ENCODE peak calls at places on chromosomes 13 and 19, in ten cellular contexts. One of them, this sample, is unnamed.

GRCh38 chr19:53381376-53381775 is 13.6 kb upstream of the ZNF765 start:
- DNase-seq in central memory CD4-positive, alpha-beta T cell: no peak
- DNase-seq in SW 1271: no peak
- DNase-seq in OCI-LY7: no peak
- DNase-seq in stimulated activated CD4-positive, alpha-beta T cell treated with anti-CD3 and anti-CD28 coated beads, Interleukin-4, amount 100 ng/mL, for 24 hours: no peak
- DNase-seq in activated CD4-positive, CD25-positive, alpha-beta regulatory T cell: no peak
- DNase-seq in GM12878: no peak
- DNase-seq in ureter: no peak
- DNase-seq in iris pigment epithelial cell: no peak
- DNase-seq in psoas muscle: no peak
- DNase-seq in this sample: no peak

GRCh38 chr13:101492251-101492910 is 39.9 kb downstream of the ITGBL1 start:
- DNase-seq in psoas muscle: no peak
- DNase-seq in GM12878: no peak
- DNase-seq in central memory CD4-positive, alpha-beta T cell: no peak
- DNase-seq in activated CD4-positive, CD25-positive, alpha-beta regulatory T cell: no peak
- DNase-seq in ureter: no peak
- DNase-seq in iris pigment epithelial cell: peak; percentile 40
- DNase-seq in SW 1271: no peak
- DNase-seq in stimulated activated CD4-positive, alpha-beta T cell treated with anti-CD3 and anti-CD28 coated beads, Interleukin-4, amount 100 ng/mL, for 24 hours: no peak
- DNase-seq in OCI-LY7: no peak
- DNase-seq in this sample: no peak

GRCh38 chr19:51754770-51755169 is 3.1 kb upstream of the FPR1 start:
- DNase-seq in activated CD4-positive, CD25-positive, alpha-beta regulatory T cell: no peak
- DNase-seq in stimulated activated CD4-positive, alpha-beta T cell treated with anti-CD3 and anti-CD28 coated beads, Interleukin-4, amount 100 ng/mL, for 24 hours: no peak
- DNase-seq in GM12878: no peak
- DNase-seq in OCI-LY7: no peak
- DNase-seq in psoas muscle: no peak
- DNase-seq in central memory CD4-positive, alpha-beta T cell: no peak
- DNase-seq in iris pigment epithelial cell: no peak
- DNase-seq in ureter: no peak
- DNase-seq in SW 1271: no peak
- DNase-seq in this sample: no peak

GRCh38 chr19:11656535-11656934 is 59.3 kb downstream of the ZNF627 start:
- DNase-seq in iris pigment epithelial cell: no peak
- DNase-seq in central memory CD4-positive, alpha-beta T cell: no peak
- DNase-seq in ureter: no peak
- DNase-seq in stimulated activated CD4-positive, alpha-beta T cell treated with anti-CD3 and anti-CD28 coated beads, Interleukin-4, amount 100 ng/mL, for 24 hours: no peak
- DNase-seq in OCI-LY7: no peak
- DNase-seq in activated CD4-positive, CD25-positive, alpha-beta regulatory T cell: no peak
- DNase-seq in SW 1271: no peak
- DNase-seq in GM12878: no peak
- DNase-seq in psoas muscle: no peak
- DNase-seq in this sample: no peak

GRCh38 chr19:52189745-52190678 is at the start of gene PPP2R1A:
- DNase-seq in stimulated activated CD4-positive, alpha-beta T cell treated with anti-CD3 and anti-CD28 coated beads, Interleukin-4, amount 100 ng/mL, for 24 hours: peak; percentile 98
- DNase-seq in central memory CD4-positive, alpha-beta T cell: peak; percentile 100
- DNase-seq in GM12878: peak; percentile 100
- DNase-seq in OCI-LY7: peak; percentile 100
- DNase-seq in SW 1271: peak; percentile 98
- DNase-seq in ureter: peak; percentile 91
- DNase-seq in psoas muscle: peak; percentile 100
- DNase-seq in activated CD4-positive, CD25-positive, alpha-beta regulatory T cell: peak; percentile 98
- DNase-seq in iris pigment epithelial cell: peak; percentile 100
- DNase-seq in this sample: peak; percentile 98

GRCh38 chr13:18235172-18235571 is 946.5 kb downstream of the TUBA3C start:
- DNase-seq in stimulated activated CD4-positive, alpha-beta T cell treated with anti-CD3 and anti-CD28 coated beads, Interleukin-4, amount 100 ng/mL, for 24 hours: no peak
- DNase-seq in SW 1271: no peak
- DNase-seq in GM12878: no peak
- DNase-seq in central memory CD4-positive, alpha-beta T cell: no peak
- DNase-seq in psoas muscle: no peak
- DNase-seq in activated CD4-positive, CD25-positive, alpha-beta regulatory T cell: no peak
- DNase-seq in iris pigment epithelial cell: no peak
- DNase-seq in ureter: no peak
- DNase-seq in OCI-LY7: no peak
- DNase-seq in this sample: no peak

GRCh38 chr13:24861617-24862362 is 97.8 kb downstream of the RNF17 start:
- DNase-seq in stimulated activated CD4-positive, alpha-beta T cell treated with anti-CD3 and anti-CD28 coated beads, Interleukin-4, amount 100 ng/mL, for 24 hours: no peak
- DNase-seq in ureter: no peak
- DNase-seq in OCI-LY7: no peak
- DNase-seq in activated CD4-positive, CD25-positive, alpha-beta regulatory T cell: no peak
- DNase-seq in iris pigment epithelial cell: no peak
- DNase-seq in central memory CD4-positive, alpha-beta T cell: no peak
- DNase-seq in psoas muscle: no peak
- DNase-seq in SW 1271: no peak
- DNase-seq in GM12878: no peak
- DNase-seq in this sample: no peak

GRCh38 chr13:27476943-27477681 is 26.7 kb upstream of the MTIF3 start:
- DNase-seq in OCI-LY7: peak; percentile 25
- DNase-seq in activated CD4-positive, CD25-positive, alpha-beta regulatory T cell: no peak
- DNase-seq in psoas muscle: no peak
- DNase-seq in central memory CD4-positive, alpha-beta T cell: no peak
- DNase-seq in stimulated activated CD4-positive, alpha-beta T cell treated with anti-CD3 and anti-CD28 coated beads, Interleukin-4, amount 100 ng/mL, for 24 hours: peak; percentile 8
- DNase-seq in ureter: peak; percentile 50
- DNase-seq in iris pigment epithelial cell: peak; percentile 30
- DNase-seq in SW 1271: no peak
- DNase-seq in GM12878: no peak
- DNase-seq in this sample: no peak

GRCh38 chr13:85230754-85231153 is 568.5 kb downstream of the SLITRK6 start:
- DNase-seq in activated CD4-positive, CD25-positive, alpha-beta regulatory T cell: no peak
- DNase-seq in psoas muscle: no peak
- DNase-seq in iris pigment epithelial cell: peak; percentile 34
- DNase-seq in GM12878: no peak
- DNase-seq in OCI-LY7: no peak
- DNase-seq in stimulated activated CD4-positive, alpha-beta T cell treated with anti-CD3 and anti-CD28 coated beads, Interleukin-4, amount 100 ng/mL, for 24 hours: no peak
- DNase-seq in central memory CD4-positive, alpha-beta T cell: no peak
- DNase-seq in SW 1271: no peak
- DNase-seq in ureter: no peak
- DNase-seq in this sample: no peak

GRCh38 chr13:60838581-60838980 is 441.6 kb downstream of the TDRD3 start:
- DNase-seq in SW 1271: no peak
- DNase-seq in GM12878: no peak
- DNase-seq in central memory CD4-positive, alpha-beta T cell: no peak
- DNase-seq in OCI-LY7: no peak
- DNase-seq in activated CD4-positive, CD25-positive, alpha-beta regulatory T cell: no peak
- DNase-seq in iris pigment epithelial cell: no peak
- DNase-seq in stimulated activated CD4-positive, alpha-beta T cell treated with anti-CD3 and anti-CD28 coated beads, Interleukin-4, amount 100 ng/mL, for 24 hours: no peak
- DNase-seq in ureter: no peak
- DNase-seq in psoas muscle: no peak
- DNase-seq in this sample: no peak

GRCh38 chr19:38506723-38507550 is 73.4 kb downstream of the RYR1 start:
- DNase-seq in psoas muscle: peak; percentile 82
- DNase-seq in central memory CD4-positive, alpha-beta T cell: peak; percentile 84
- DNase-seq in ureter: peak; percentile 84
- DNase-seq in iris pigment epithelial cell: peak; percentile 5
- DNase-seq in activated CD4-positive, CD25-positive, alpha-beta regulatory T cell: peak; percentile 83
- DNase-seq in OCI-LY7: peak; percentile 95
- DNase-seq in GM12878: peak; percentile 63
- DNase-seq in SW 1271: no peak
- DNase-seq in stimulated activated CD4-positive, alpha-beta T cell treated with anti-CD3 and anti-CD28 coated beads, Interleukin-4, amount 100 ng/mL, for 24 hours: peak; percentile 88
- DNase-seq in this sample: no peak

GRCh38 chr13:31965361-31966066 is 66.1 kb upstream of the FRY start:
- DNase-seq in iris pigment epithelial cell: peak; percentile 82
- DNase-seq in stimulated activated CD4-positive, alpha-beta T cell treated with anti-CD3 and anti-CD28 coated beads, Interleukin-4, amount 100 ng/mL, for 24 hours: no peak
- DNase-seq in OCI-LY7: no peak
- DNase-seq in activated CD4-positive, CD25-positive, alpha-beta regulatory T cell: no peak
- DNase-seq in psoas muscle: no peak
- DNase-seq in SW 1271: no peak
- DNase-seq in ureter: no peak
- DNase-seq in GM12878: peak; percentile 84
- DNase-seq in central memory CD4-positive, alpha-beta T cell: peak; percentile 8
- DNase-seq in this sample: no peak

GRCh38 chr13:30464496-30465351 is 1.0 kb downstream of the HMGB1 start:
- DNase-seq in activated CD4-positive, CD25-positive, alpha-beta regulatory T cell: peak; percentile 73
- DNase-seq in ureter: peak; percentile 74
- DNase-seq in stimulated activated CD4-positive, alpha-beta T cell treated with anti-CD3 and anti-CD28 coated beads, Interleukin-4, amount 100 ng/mL, for 24 hours: peak; percentile 83
- DNase-seq in psoas muscle: peak; percentile 78
- DNase-seq in central memory CD4-positive, alpha-beta T cell: peak; percentile 76
- DNase-seq in OCI-LY7: peak; percentile 74
- DNase-seq in GM12878: no peak
- DNase-seq in SW 1271: no peak
- DNase-seq in iris pigment epithelial cell: peak; percentile 79
- DNase-seq in this sample: peak; percentile 86

GRCh38 chr13:25170554-25171107 is 1.5 kb downstream of the AMER2 start:
- DNase-seq in central memory CD4-positive, alpha-beta T cell: no peak
- DNase-seq in stimulated activated CD4-positive, alpha-beta T cell treated with anti-CD3 and anti-CD28 coated beads, Interleukin-4, amount 100 ng/mL, for 24 hours: no peak
- DNase-seq in activated CD4-positive, CD25-positive, alpha-beta regulatory T cell: no peak
- DNase-seq in GM12878: no peak
- DNase-seq in iris pigment epithelial cell: no peak
- DNase-seq in psoas muscle: no peak
- DNase-seq in SW 1271: no peak
- DNase-seq in OCI-LY7: no peak
- DNase-seq in ureter: peak; percentile 28
- DNase-seq in this sample: no peak

GRCh38 chr19:7006305-7006704 is 14.9 kb downstream of the MBD3L2B start:
- DNase-seq in SW 1271: no peak
- DNase-seq in ureter: no peak
- DNase-seq in GM12878: no peak
- DNase-seq in activated CD4-positive, CD25-positive, alpha-beta regulatory T cell: no peak
- DNase-seq in central memory CD4-positive, alpha-beta T cell: no peak
- DNase-seq in psoas muscle: no peak
- DNase-seq in stimulated activated CD4-positive, alpha-beta T cell treated with anti-CD3 and anti-CD28 coated beads, Interleukin-4, amount 100 ng/mL, for 24 hours: no peak
- DNase-seq in iris pigment epithelial cell: no peak
- DNase-seq in OCI-LY7: peak; percentile 6
- DNase-seq in this sample: no peak

GRCh38 chr19:2113436-2114211 is 16.9 kb downstream of the IZUMO4 start:
- DNase-seq in stimulated activated CD4-positive, alpha-beta T cell treated with anti-CD3 and anti-CD28 coated beads, Interleukin-4, amount 100 ng/mL, for 24 hours: no peak
- DNase-seq in activated CD4-positive, CD25-positive, alpha-beta regulatory T cell: no peak
- DNase-seq in central memory CD4-positive, alpha-beta T cell: no peak
- DNase-seq in SW 1271: no peak
- DNase-seq in OCI-LY7: no peak
- DNase-seq in psoas muscle: no peak
- DNase-seq in iris pigment epithelial cell: peak; percentile 22
- DNase-seq in ureter: no peak
- DNase-seq in GM12878: no peak
- DNase-seq in this sample: no peak

GRCh38 chr19:46913852-46914430 is 53.1 kb downstream of the ARHGAP35 start:
- DNase-seq in iris pigment epithelial cell: peak; percentile 53
- DNase-seq in psoas muscle: no peak
- DNase-seq in OCI-LY7: peak; percentile 35
- DNase-seq in activated CD4-positive, CD25-positive, alpha-beta regulatory T cell: no peak
- DNase-seq in stimulated activated CD4-positive, alpha-beta T cell treated with anti-CD3 and anti-CD28 coated beads, Interleukin-4, amount 100 ng/mL, for 24 hours: no peak
- DNase-seq in SW 1271: no peak
- DNase-seq in central memory CD4-positive, alpha-beta T cell: peak; percentile 20
- DNase-seq in GM12878: peak; percentile 16
- DNase-seq in ureter: no peak
- DNase-seq in this sample: no peak

GRCh38 chr19:35222373-35223005 is 6.0 kb downstream of the FAM187B start:
- DNase-seq in central memory CD4-positive, alpha-beta T cell: no peak
- DNase-seq in psoas muscle: no peak
- DNase-seq in activated CD4-positive, CD25-positive, alpha-beta regulatory T cell: no peak
- DNase-seq in stimulated activated CD4-positive, alpha-beta T cell treated with anti-CD3 and anti-CD28 coated beads, Interleukin-4, amount 100 ng/mL, for 24 hours: no peak
- DNase-seq in OCI-LY7: peak; percentile 54
- DNase-seq in GM12878: no peak
- DNase-seq in ureter: peak; percentile 31
- DNase-seq in SW 1271: no peak
- DNase-seq in iris pigment epithelial cell: no peak
- DNase-seq in this sample: no peak

GRCh38 chr19:7994923-7995682 is 10.3 kb downstream of the ELAVL1 start:
- DNase-seq in SW 1271: no peak
- DNase-seq in OCI-LY7: no peak
- DNase-seq in iris pigment epithelial cell: peak; percentile 27
- DNase-seq in activated CD4-positive, CD25-positive, alpha-beta regulatory T cell: no peak
- DNase-seq in psoas muscle: no peak
- DNase-seq in GM12878: no peak
- DNase-seq in central memory CD4-positive, alpha-beta T cell: no peak
- DNase-seq in ureter: no peak
- DNase-seq in stimulated activated CD4-positive, alpha-beta T cell treated with anti-CD3 and anti-CD28 coated beads, Interleukin-4, amount 100 ng/mL, for 24 hours: no peak
- DNase-seq in this sample: no peak

GRCh38 chr13:112346173-112346898 is 29.8 kb upstream of the SPACA7 start:
- DNase-seq in iris pigment epithelial cell: peak; percentile 2
- DNase-seq in GM12878: no peak
- DNase-seq in central memory CD4-positive, alpha-beta T cell: no peak
- DNase-seq in SW 1271: no peak
- DNase-seq in ureter: no peak
- DNase-seq in psoas muscle: no peak
- DNase-seq in stimulated activated CD4-positive, alpha-beta T cell treated with anti-CD3 and anti-CD28 coated beads, Interleukin-4, amount 100 ng/mL, for 24 hours: no peak
- DNase-seq in activated CD4-positive, CD25-positive, alpha-beta regulatory T cell: no peak
- DNase-seq in OCI-LY7: no peak
- DNase-seq in this sample: peak; percentile 74

GRCh38 chr13:26476111-26476743 is 81.3 kb upstream of the WASF3 start:
- DNase-seq in iris pigment epithelial cell: peak; percentile 33
- DNase-seq in central memory CD4-positive, alpha-beta T cell: no peak
- DNase-seq in activated CD4-positive, CD25-positive, alpha-beta regulatory T cell: no peak
- DNase-seq in SW 1271: no peak
- DNase-seq in psoas muscle: peak; percentile 52
- DNase-seq in GM12878: no peak
- DNase-seq in ureter: peak; percentile 37
- DNase-seq in stimulated activated CD4-positive, alpha-beta T cell treated with anti-CD3 and anti-CD28 coated beads, Interleukin-4, amount 100 ng/mL, for 24 hours: no peak
- DNase-seq in OCI-LY7: no peak
- DNase-seq in this sample: no peak

GRCh38 chr19:16585808-16586476 is 13.7 kb upstream of the SLC35E1 start:
- DNase-seq in ureter: no peak
- DNase-seq in iris pigment epithelial cell: no peak
- DNase-seq in SW 1271: no peak
- DNase-seq in stimulated activated CD4-positive, alpha-beta T cell treated with anti-CD3 and anti-CD28 coated beads, Interleukin-4, amount 100 ng/mL, for 24 hours: peak; percentile 62
- DNase-seq in OCI-LY7: peak; percentile 85
- DNase-seq in central memory CD4-positive, alpha-beta T cell: peak; percentile 31
- DNase-seq in GM12878: peak; percentile 98
- DNase-seq in activated CD4-positive, CD25-positive, alpha-beta regulatory T cell: no peak
- DNase-seq in psoas muscle: no peak
- DNase-seq in this sample: no peak

GRCh38 chr19:57903298-57904174 is 12.9 kb downstream of the ZNF417 start:
- DNase-seq in stimulated activated CD4-positive, alpha-beta T cell treated with anti-CD3 and anti-CD28 coated beads, Interleukin-4, amount 100 ng/mL, for 24 hours: no peak
- DNase-seq in GM12878: no peak
- DNase-seq in psoas muscle: no peak
- DNase-seq in ureter: no peak
- DNase-seq in SW 1271: no peak
- DNase-seq in iris pigment epithelial cell: peak; percentile 47
- DNase-seq in OCI-LY7: peak; percentile 53
- DNase-seq in central memory CD4-positive, alpha-beta T cell: no peak
- DNase-seq in activated CD4-positive, CD25-positive, alpha-beta regulatory T cell: no peak
- DNase-seq in this sample: no peak

GRCh38 chr13:43026262-43026661 is 2.9 kb downstream of the DNAJC15 start:
- DNase-seq in iris pigment epithelial cell: no peak
- DNase-seq in ureter: no peak
- DNase-seq in psoas muscle: no peak
- DNase-seq in central memory CD4-positive, alpha-beta T cell: no peak
- DNase-seq in OCI-LY7: no peak
- DNase-seq in GM12878: no peak
- DNase-seq in stimulated activated CD4-positive, alpha-beta T cell treated with anti-CD3 and anti-CD28 coated beads, Interleukin-4, amount 100 ng/mL, for 24 hours: no peak
- DNase-seq in SW 1271: no peak
- DNase-seq in activated CD4-positive, CD25-positive, alpha-beta regulatory T cell: no peak
- DNase-seq in this sample: no peak

GRCh38 chr19:46730187-46730586 is 13.3 kb upstream of the PRKD2 start:
- DNase-seq in stimulated activated CD4-positive, alpha-beta T cell treated with anti-CD3 and anti-CD28 coated beads, Interleukin-4, amount 100 ng/mL, for 24 hours: no peak
- DNase-seq in OCI-LY7: no peak
- DNase-seq in psoas muscle: no peak
- DNase-seq in ureter: no peak
- DNase-seq in iris pigment epithelial cell: no peak
- DNase-seq in central memory CD4-positive, alpha-beta T cell: no peak
- DNase-seq in activated CD4-positive, CD25-positive, alpha-beta regulatory T cell: no peak
- DNase-seq in GM12878: no peak
- DNase-seq in SW 1271: no peak
- DNase-seq in this sample: no peak

GRCh38 chr19:45050036-45050435 is 11.2 kb downstream of the CLASRP start:
- DNase-seq in ureter: no peak
- DNase-seq in SW 1271: no peak
- DNase-seq in OCI-LY7: no peak
- DNase-seq in psoas muscle: no peak
- DNase-seq in central memory CD4-positive, alpha-beta T cell: no peak
- DNase-seq in stimulated activated CD4-positive, alpha-beta T cell treated with anti-CD3 and anti-CD28 coated beads, Interleukin-4, amount 100 ng/mL, for 24 hours: no peak
- DNase-seq in activated CD4-positive, CD25-positive, alpha-beta regulatory T cell: no peak
- DNase-seq in iris pigment epithelial cell: no peak
- DNase-seq in GM12878: no peak
- DNase-seq in this sample: no peak

GRCh38 chr19:44647144-44647543 is 3.4 kb downstream of the PVR start:
- DNase-seq in OCI-LY7: no peak
- DNase-seq in activated CD4-positive, CD25-positive, alpha-beta regulatory T cell: no peak
- DNase-seq in psoas muscle: no peak
- DNase-seq in central memory CD4-positive, alpha-beta T cell: no peak
- DNase-seq in stimulated activated CD4-positive, alpha-beta T cell treated with anti-CD3 and anti-CD28 coated beads, Interleukin-4, amount 100 ng/mL, for 24 hours: no peak
- DNase-seq in GM12878: no peak
- DNase-seq in iris pigment epithelial cell: no peak
- DNase-seq in SW 1271: no peak
- DNase-seq in ureter: no peak
- DNase-seq in this sample: no peak

GRCh38 chr13:59363950-59364349 is 799.8 kb downstream of the DIAPH3 start:
- DNase-seq in OCI-LY7: no peak
- DNase-seq in ureter: no peak
- DNase-seq in GM12878: no peak
- DNase-seq in psoas muscle: no peak
- DNase-seq in central memory CD4-positive, alpha-beta T cell: no peak
- DNase-seq in iris pigment epithelial cell: no peak
- DNase-seq in activated CD4-positive, CD25-positive, alpha-beta regulatory T cell: no peak
- DNase-seq in SW 1271: no peak
- DNase-seq in stimulated activated CD4-positive, alpha-beta T cell treated with anti-CD3 and anti-CD28 coated beads, Interleukin-4, amount 100 ng/mL, for 24 hours: no peak
- DNase-seq in this sample: no peak